ENCODE peak calls at places on chromosomes 11 and 22, in seven cellular contexts. Q is H1, W is SK-N-SH, D is GM12878, B is HCT116, Y is K562, X is HepG2. N is an unnamed sample.

GRCh38 chr22:19878461-19879247 is 24.0 kb upstream of the GNB1L start:
- DNase-seq in Y (no peak), B (no peak), X (no peak), D (no peak), Q (no peak), W (peak; percentile 34), N (no peak)

GRCh38 chr11:33064033-33064825 is 24.9 kb downstream of the TCP11L1 start:
- DNase-seq in B (no peak), D (no peak), W (no peak), X (no peak), Q (no peak), Y (no peak), N (no peak)

GRCh38 chr11:127656266-127656879 is 655.8 kb upstream of the KIRREL3 start:
- DNase-seq in W (no peak), X (no peak), D (no peak), Q (no peak), Y (no peak), B (no peak), N (no peak)

GRCh38 chr11:76831911-76832310 is 28.8 kb upstream of the ACER3 start:
- DNase-seq in D (no peak), X (no peak), B (no peak), Q (no peak), Y (no peak), W (no peak), N (no peak)

GRCh38 chr11:69359735-69360470 is 65.9 kb downstream of the MYEOV start:
- DNase-seq in Y (no peak), Q (no peak), W (no peak), X (no peak), D (no peak), B (no peak), N (no peak)

GRCh38 chr11:88301478-88302140 is 35.9 kb downstream of the CTSC start:
- DNase-seq in B (no peak), W (no peak), X (no peak), Y (no peak), D (peak; percentile 85), Q (no peak), N (no peak)

GRCh38 chr11:120303004-120303637 is 22.0 kb upstream of the TLCD5 start:
- DNase-seq in W (peak; percentile 62), Y (peak; percentile 86), X (peak; percentile 69), Q (peak; percentile 64), B (peak; percentile 82), D (peak; percentile 37), N (no peak)

GRCh38 chr11:69599502-69599901 is 41.5 kb upstream of the CCND1 start:
- DNase-seq in Q (no peak), X (no peak), W (no peak), D (no peak), B (no peak), Y (no peak), N (no peak)

GRCh38 chr11:70167723-70168404 is 35.2 kb upstream of the FADD start:
- DNase-seq in W (no peak), D (no peak), Q (no peak), Y (no peak), B (no peak), X (no peak), N (no peak)

GRCh38 chr22:22001664-22002525 is 19.3 kb upstream of the TOP3B start:
- DNase-seq in D (no peak), B (no peak), Y (no peak), W (no peak), Q (no peak), X (no peak), N (no peak)

GRCh38 chr11:77074205-77074604 is 7.4 kb downstream of the CAPN5 start:
- DNase-seq in B (no peak), W (peak; percentile 73), Y (no peak), D (no peak), X (no peak), Q (no peak), N (no peak)

GRCh38 chr11:16986434-16987204 is 27.6 kb downstream of the PLEKHA7 start:
- DNase-seq in B (no peak), X (no peak), D (peak; percentile 75), Y (peak; percentile 22), W (no peak), Q (no peak), N (peak; percentile 23)

GRCh38 chr11:132803436-132803835 is 728.9 kb downstream of the OPCML start:
- DNase-seq in Y (no peak), D (no peak), B (no peak), X (no peak), Q (no peak), W (no peak), N (no peak)

GRCh38 chr11:134915212-134915611 is 503.2 kb upstream of the B3GAT1 start:
- DNase-seq in W (no peak), X (no peak), D (no peak), Y (no peak), Q (no peak), B (no peak), N (no peak)

GRCh38 chr11:134908583-134908982 is 496.5 kb upstream of the B3GAT1 start:
- DNase-seq in W (no peak), B (no peak), D (no peak), Q (no peak), X (no peak), Y (no peak), N (no peak)

GRCh38 chr11:134913999-134914590 is 502.1 kb upstream of the B3GAT1 start:
- DNase-seq in Y (no peak), D (no peak), X (no peak), W (no peak), Q (no peak), B (no peak), N (no peak)

GRCh38 chr11:134913391-134913790 is 501.3 kb upstream of the B3GAT1 start:
- DNase-seq in W (no peak), X (no peak), D (no peak), B (no peak), Y (no peak), Q (no peak), N (no peak)

GRCh38 chr11:134911514-134912180 is 499.6 kb upstream of the B3GAT1 start:
- DNase-seq in D (no peak), B (no peak), W (peak; percentile 66), Q (no peak), Y (no peak), X (no peak), N (no peak)
- TF ChIP-seq JUND in D (no peak), B (no peak), W (no peak), Q (no peak), Y (no peak), X (no peak), N (no peak)

GRCh38 chr11:13289081-13289480 is 11.5 kb downstream of the BMAL1 start:
- DNase-seq in B (no peak), Y (no peak), D (no peak), W (peak; percentile 38), X (no peak), Q (no peak), N (no peak)
- TF ChIP-seq JUND in B (no peak), Y (no peak), D (no peak), W (no peak), X (no peak), Q (no peak), N (no peak)

GRCh38 chr11:34516247-34517040 is 2.9 kb upstream of the ELF5 start:
- DNase-seq in W (no peak), B (no peak), X (no peak), D (no peak), Q (no peak), Y (no peak), N (no peak)

GRCh38 chr11:34523053-34523452 is 9.5 kb upstream of the ELF5 start:
- DNase-seq in B (no peak), Q (no peak), D (no peak), W (peak; percentile 70), X (no peak), Y (no peak), N (no peak)

GRCh38 chr11:34522188-34522587 is 8.6 kb upstream of the ELF5 start:
- DNase-seq in W (no peak), D (no peak), Q (no peak), B (no peak), X (no peak), Y (no peak), N (no peak)

GRCh38 chr11:34521265-34521664 is 7.7 kb upstream of the ELF5 start:
- DNase-seq in Y (no peak), D (no peak), B (no peak), X (no peak), W (no peak), Q (no peak), N (no peak)

GRCh38 chr11:34519595-34520235 is 6.1 kb upstream of the ELF5 start:
- DNase-seq in X (no peak), Y (no peak), D (no peak), B (no peak), Q (no peak), W (no peak), N (no peak)
- TF ChIP-seq JUND in X (no peak), Y (no peak), D (no peak), B (no peak), Q (no peak), W (no peak), N (no peak)

GRCh38 chr22:46054091-46054877 is 77.3 kb upstream of the WNT7B start:
- DNase-seq in X (no peak), Y (no peak), Q (no peak), D (no peak), W (peak; percentile 88), B (no peak), N (peak; percentile 82)
- TF ChIP-seq JUND in X (no peak), Y (no peak), Q (no peak), D (no peak), W (no peak), B (no peak), N (no peak)

DNA sequence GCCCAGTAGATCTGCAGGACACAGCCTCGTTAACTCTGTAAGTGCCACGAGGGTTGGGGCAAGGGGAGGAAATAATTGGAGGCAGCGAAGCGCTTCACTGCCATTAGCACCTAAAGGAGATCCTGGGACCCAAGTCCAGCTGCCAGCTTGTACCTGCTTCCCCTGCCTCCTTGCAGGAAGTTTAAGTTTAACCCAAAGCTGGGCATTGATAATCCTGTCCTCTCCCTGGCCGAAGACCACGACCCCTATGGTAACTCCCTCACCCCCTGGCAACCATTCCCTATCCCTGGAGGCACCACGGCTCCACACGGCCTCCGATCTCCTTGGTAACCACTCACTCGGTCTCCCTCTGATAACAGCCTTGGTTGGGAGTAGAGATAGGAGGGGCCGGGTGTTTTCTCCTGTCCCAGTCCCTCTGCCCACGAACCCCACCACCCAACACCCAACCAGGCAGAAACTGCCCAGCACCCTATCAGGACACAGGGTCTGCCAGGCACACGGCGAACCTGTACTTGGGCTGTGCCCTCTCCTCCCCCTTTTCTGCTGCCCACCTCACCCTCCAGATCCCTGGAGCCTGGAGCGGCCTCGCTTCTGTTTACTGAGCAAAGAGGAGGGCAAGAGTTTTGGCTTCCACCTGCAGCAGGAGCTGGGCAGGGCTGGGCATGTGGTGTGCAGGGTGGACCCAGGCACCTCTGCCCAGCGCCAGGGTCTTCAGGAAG is 800 bp downstream of the NHERF4 start:
- DNase-seq in Q (no peak), X (no peak), B (no peak), D (no peak), Y (peak; percentile 30), W (peak; percentile 72), N (no peak)
- TF ChIP-seq JUND in Q (no peak), X (no peak), B (no peak), D (no peak), Y (no peak), W (no peak), N (no peak)

DNA sequence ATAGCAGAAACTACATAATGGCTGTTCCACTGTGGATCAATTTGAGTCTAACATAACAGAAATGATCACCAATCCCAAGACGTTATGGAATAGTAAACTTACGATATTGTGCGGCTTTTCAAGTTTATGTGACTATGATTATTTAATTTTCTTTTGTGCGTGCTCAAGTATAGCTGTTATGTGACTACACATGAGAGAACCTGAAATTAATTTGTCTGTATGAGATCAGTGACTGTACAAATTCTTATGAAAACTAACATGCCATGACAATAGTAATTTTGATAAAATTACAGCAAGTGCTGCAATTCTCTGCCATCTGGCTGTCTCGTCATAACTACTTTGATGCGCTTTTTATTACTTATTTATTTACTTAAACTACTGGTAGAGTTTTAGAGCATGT is 343.2 kb downstream of the DCDC1 start:
- DNase-seq in B (no peak), W (no peak), D (no peak), Q (no peak), Y (no peak), X (no peak), N (no peak)
- TF ChIP-seq JUND in B (no peak), W (no peak), D (no peak), Q (no peak), Y (no peak), X (no peak), N (no peak)